ENCODE peak calls at places on chromosomes 12 and 14, in nine cellular contexts. S is T1000; O is stimulated activated CD4-positive, alpha-beta T cell treated with anti-CD3 and anti-CD28 coated beads, Interleukin-2, amount 100 ng/mL, for 24 hours; Y is activated T-helper 1 cell treated with Interleukin-2 at 50 U/mL for 16 hours; E is amygdala; U is bronchial epithelial cell; B is astrocyte of the spinal cord; F is RWPE2; N is cardiac fibroblast. T is an unnamed sample.

GRCh38 chr14:90368946-90369721 is 27.7 kb upstream of the CALM1 start:
- DNase-seq in F (no peak), N (no peak), Y (no peak), O (no peak), B (no peak), U (peak; percentile 51), S (no peak), E (no peak), T (no peak)

GRCh38 chr12:5456906-5457305 is 25.0 kb downstream of the NTF3 start:
- DNase-seq in E (no peak), N (peak; percentile 70), U (peak; percentile 50), O (no peak), Y (no peak), B (peak; percentile 55), S (no peak), F (no peak), T (no peak)

GRCh38 chr12:13183621-13184020 is 12.9 kb upstream of the EMP1 start:
- DNase-seq in O (no peak), E (no peak), B (no peak), F (no peak), U (peak; percentile 59), Y (no peak), S (no peak), N (no peak), T (no peak)

GRCh38 chr12:130335517-130336392 is 1.9 kb upstream of the PIWIL1 start:
- DNase-seq in Y (no peak), N (peak; percentile 57), E (peak; percentile 16), F (no peak), S (no peak), B (peak; percentile 52), U (peak; percentile 69), O (no peak), T (no peak)

GRCh38 chr14:59455411-59455810 is 9.8 kb downstream of the GPR135 start:
- DNase-seq in F (no peak), N (peak; percentile 73), Y (no peak), U (no peak), S (no peak), E (no peak), B (peak; percentile 5), O (no peak), T (no peak)

GRCh38 chr14:44898547-44898946 is 63.2 kb downstream of the KLHL28 start:
- DNase-seq in Y (no peak), E (no peak), B (peak; percentile 5), N (no peak), S (no peak), U (peak; percentile 24), O (no peak), F (no peak), T (no peak)

GRCh38 chr14:91911474-91912032 is 35.9 kb downstream of the FBLN5 start:
- DNase-seq in B (peak; percentile 49), U (peak; percentile 60), E (no peak), Y (peak; percentile 33), O (peak; percentile 23), S (no peak), F (no peak), N (peak; percentile 85), T (peak; percentile 36)

GRCh38 chr12:124764451-124764850 is 99.2 kb downstream of the SCARB1 start:
- DNase-seq in F (no peak), E (no peak), N (peak; percentile 88), Y (no peak), U (peak; percentile 40), B (peak; percentile 84), S (no peak), O (peak; percentile 63), T (peak; percentile 44)

GRCh38 chr14:54138024-54138353 is 181.4 kb upstream of the BMP4 start:
- DNase-seq in N (no peak), B (no peak), E (no peak), Y (no peak), U (no peak), O (no peak), S (no peak), F (no peak), T (no peak)

GRCh38 chr12:461425-461824 is 1.7 kb downstream of the B4GALNT3 start:
- DNase-seq in O (no peak), U (no peak), E (no peak), F (no peak), B (no peak), S (no peak), N (no peak), Y (no peak), T (no peak)

GRCh38 chr12:103241184-103241583 is 254.6 kb downstream of the C12orf42 start:
- DNase-seq in F (no peak), B (no peak), Y (no peak), S (no peak), O (no peak), U (no peak), E (no peak), N (no peak), T (no peak)

GRCh38 chr12:130423136-130423535 is 85.4 kb downstream of the PIWIL1 start:
- DNase-seq in Y (no peak), S (no peak), O (no peak), F (no peak), N (no peak), U (no peak), B (no peak), E (no peak), T (no peak)

GRCh38 chr14:89619616-89620273 is 202.7 kb upstream of the FOXN3 start:
- DNase-seq in B (no peak), N (no peak), S (no peak), U (no peak), E (no peak), F (no peak), O (no peak), Y (no peak), T (no peak)

GRCh38 chr14:100581228-100582145 is 5.7 kb downstream of the BEGAIN start:
- DNase-seq in S (no peak), O (no peak), F (peak; percentile 70), U (no peak), Y (no peak), N (no peak), B (no peak), E (no peak), T (peak; percentile 5)

GRCh38 chr12:40248034-40248433 is 23.2 kb downstream of the LRRK2 start:
- DNase-seq in E (no peak), S (no peak), U (no peak), B (no peak), N (no peak), O (no peak), Y (no peak), F (no peak), T (no peak)

GRCh38 chr12:3117628-3118027 is 40.4 kb downstream of the TSPAN9 start:
- DNase-seq in O (no peak), B (peak; percentile 95), E (no peak), U (peak; percentile 60), S (peak; percentile 63), N (peak; percentile 71), Y (no peak), F (no peak), T (no peak)